ENCODE peak calls at places on chromosomes 16 and 17, in eight cellular contexts. One of them, this sample, is unnamed. For H3K4me1 and H3K27me3, the result is how much of the 10 kb centered on the place peaks cover.

GRCh38 chr16:2298621-2299020 is 30.7 kb upstream of the RNPS1 start:
- DNase-seq in endodermal cell: no peak
- DNase-seq in endothelial cell of umbilical vein: no peak
- DNase-seq in heart right ventricle: no peak
- DNase-seq in IMR-90: no peak
- DNase-seq in vagina: no peak
- DNase-seq in psoas muscle: no peak
- DNase-seq in adrenal gland: no peak
- DNase-seq in this sample: no peak

GRCh38 chr17:4623249-4623648 is 18.2 kb downstream of the ALOX15 start:
- DNase-seq in heart right ventricle: no peak
- DNase-seq in endothelial cell of umbilical vein: no peak
- DNase-seq in psoas muscle: no peak
- DNase-seq in endodermal cell: no peak
- DNase-seq in adrenal gland: peak
- DNase-seq in IMR-90: peak
- DNase-seq in vagina: no peak
- DNase-seq in this sample: peak

GRCh38 chr16:56615353-56615752 is 7.0 kb downstream of the MT2A start:
- DNase-seq in heart right ventricle: no peak
- DNase-seq in adrenal gland: no peak
- DNase-seq in IMR-90: peak
- DNase-seq in psoas muscle: no peak
- DNase-seq in endodermal cell: no peak
- DNase-seq in endothelial cell of umbilical vein: no peak
- DNase-seq in vagina: no peak
- DNase-seq in this sample: peak

GRCh38 chr16:53404959-53405358 is 29.3 kb upstream of the RBL2 start:
- DNase-seq in adrenal gland: no peak
- DNase-seq in psoas muscle: no peak
- DNase-seq in endodermal cell: no peak
- DNase-seq in vagina: no peak
- DNase-seq in heart right ventricle: no peak
- DNase-seq in endothelial cell of umbilical vein: no peak
- DNase-seq in IMR-90: no peak
- DNase-seq in this sample: no peak

GRCh38 chr17:61139219-61139618 is 260.4 kb upstream of the TBX2 start:
- DNase-seq in endothelial cell of umbilical vein: no peak
- DNase-seq in endodermal cell: no peak
- DNase-seq in psoas muscle: no peak
- DNase-seq in heart right ventricle: no peak
- DNase-seq in vagina: no peak
- DNase-seq in adrenal gland: no peak
- DNase-seq in IMR-90: peak
- DNase-seq in this sample: peak

GRCh38 chr17:40516581-40517285 is 15.3 kb upstream of the TNS4 start:
- DNase-seq in endothelial cell of umbilical vein: no peak
- DNase-seq in IMR-90: no peak
- DNase-seq in psoas muscle: no peak
- DNase-seq in heart right ventricle: no peak
- DNase-seq in endodermal cell: peak
- DNase-seq in vagina: no peak
- DNase-seq in adrenal gland: no peak
- DNase-seq in this sample: peak

GRCh38 chr17:76404976-76405563 is 20.7 kb downstream of the SPHK1 start:
- DNase-seq in adrenal gland: no peak
- DNase-seq in endothelial cell of umbilical vein: no peak
- DNase-seq in vagina: no peak
- DNase-seq in IMR-90: no peak
- DNase-seq in endodermal cell: no peak
- DNase-seq in heart right ventricle: no peak
- DNase-seq in psoas muscle: peak
- DNase-seq in this sample: no peak

GRCh38 chr17:72614476-72614870 is 478.0 kb downstream of the SLC39A11 start:
- DNase-seq in heart right ventricle: no peak
- DNase-seq in psoas muscle: no peak
- DNase-seq in adrenal gland: no peak
- DNase-seq in endothelial cell of umbilical vein: no peak
- DNase-seq in endodermal cell: no peak
- DNase-seq in vagina: no peak
- DNase-seq in IMR-90: no peak
- DNase-seq in this sample: no peak

GRCh38 chr16:57479422-57480126 is 6.7 kb downstream of the DOK4 start:
- DNase-seq in IMR-90: peak
- DNase-seq in psoas muscle: no peak
- DNase-seq in adrenal gland: peak
- DNase-seq in endothelial cell of umbilical vein: peak
- DNase-seq in heart right ventricle: peak
- DNase-seq in endodermal cell: peak
- DNase-seq in vagina: no peak
- DNase-seq in this sample: no peak

GRCh38 chr17:69717214-69717613 is 302.7 kb downstream of the MAP2K6 start:
- DNase-seq in vagina: no peak
- DNase-seq in adrenal gland: no peak
- DNase-seq in heart right ventricle: no peak
- DNase-seq in endothelial cell of umbilical vein: no peak
- DNase-seq in psoas muscle: no peak
- DNase-seq in IMR-90: no peak
- DNase-seq in endodermal cell: no peak
- DNase-seq in this sample: no peak

GRCh38 chr16:54651851-54652770 is 278.6 kb upstream of the IRX5 start:
- DNase-seq in psoas muscle: no peak
- DNase-seq in IMR-90: no peak
- DNase-seq in endodermal cell: no peak
- DNase-seq in heart right ventricle: no peak
- DNase-seq in adrenal gland: no peak
- DNase-seq in endothelial cell of umbilical vein: no peak
- DNase-seq in vagina: no peak
- DNase-seq in this sample: no peak

GRCh38 chr17:78862073-78863023 is 21.7 kb upstream of the USP36 start:
- DNase-seq in psoas muscle: peak
- DNase-seq in vagina: peak
- DNase-seq in endothelial cell of umbilical vein: peak
- DNase-seq in adrenal gland: peak
- DNase-seq in endodermal cell: peak
- DNase-seq in IMR-90: peak
- DNase-seq in heart right ventricle: peak
- DNase-seq in this sample: peak

GRCh38 chr17:4161179-4161559 is 18.2 kb downstream of the CYB5D2 start:
- DNase-seq in heart right ventricle: no peak
- DNase-seq in endodermal cell: peak
- DNase-seq in psoas muscle: peak
- DNase-seq in endothelial cell of umbilical vein: peak
- DNase-seq in IMR-90: peak
- DNase-seq in adrenal gland: peak
- DNase-seq in vagina: no peak
- DNase-seq in this sample: peak

GRCh38 chr17:64320613-64321553 is 57.8 kb upstream of the TEX2 start:
- DNase-seq in vagina: no peak
- DNase-seq in adrenal gland: peak
- DNase-seq in IMR-90: peak
- DNase-seq in endothelial cell of umbilical vein: peak
- DNase-seq in heart right ventricle: peak
- DNase-seq in endodermal cell: peak
- DNase-seq in psoas muscle: peak
- DNase-seq in this sample: peak

GRCh38 chr16:27583634-27584033 is 33.7 kb downstream of the KATNIP start:
- DNase-seq in endothelial cell of umbilical vein: no peak
- DNase-seq in adrenal gland: no peak
- DNase-seq in heart right ventricle: no peak
- DNase-seq in vagina: no peak
- DNase-seq in psoas muscle: no peak
- DNase-seq in endodermal cell: no peak
- DNase-seq in IMR-90: no peak
- DNase-seq in this sample: no peak

GRCh38 chr17:50608700-50609375 is 25.8 kb upstream of the ABCC3 start:
- DNase-seq in endodermal cell: no peak
- DNase-seq in endothelial cell of umbilical vein: no peak
- DNase-seq in IMR-90: no peak
- DNase-seq in heart right ventricle: no peak
- DNase-seq in vagina: no peak
- DNase-seq in adrenal gland: no peak
- DNase-seq in psoas muscle: no peak
- DNase-seq in this sample: no peak

GRCh38 chr16:88438084-88438870 is 14.8 kb upstream of the ZFPM1 start:
- DNase-seq in heart right ventricle: no peak
- DNase-seq in adrenal gland: no peak
- DNase-seq in endodermal cell: no peak
- DNase-seq in endothelial cell of umbilical vein: no peak
- DNase-seq in IMR-90: no peak
- DNase-seq in psoas muscle: no peak
- DNase-seq in vagina: no peak
- DNase-seq in this sample: no peak

GRCh38 chr16:50711862-50712567 is 18.6 kb downstream of the NOD2 start:
- DNase-seq in psoas muscle: peak
- DNase-seq in endothelial cell of umbilical vein: no peak
- DNase-seq in heart right ventricle: peak
- DNase-seq in endodermal cell: no peak
- DNase-seq in IMR-90: no peak
- DNase-seq in vagina: no peak
- DNase-seq in adrenal gland: peak
- DNase-seq in this sample: no peak

GRCh38 chr17:62648247-62648953 is 20.9 kb downstream of the MRC2 start:
- DNase-seq in vagina: peak
- DNase-seq in IMR-90: peak
- DNase-seq in endothelial cell of umbilical vein: no peak
- DNase-seq in heart right ventricle: no peak
- DNase-seq in adrenal gland: no peak
- DNase-seq in endodermal cell: peak
- DNase-seq in psoas muscle: no peak
- DNase-seq in this sample: no peak

GRCh38 chr16:30700491-30700890 is 1.5 kb downstream of the SRCAP start:
- DNase-seq in endodermal cell: no peak
- DNase-seq in endothelial cell of umbilical vein: no peak
- DNase-seq in vagina: no peak
- DNase-seq in adrenal gland: no peak
- DNase-seq in heart right ventricle: peak
- DNase-seq in psoas muscle: no peak
- DNase-seq in IMR-90: peak
- DNase-seq in this sample: no peak

GRCh38 chr16:30698139-30698815 is 694 bp upstream of the SRCAP start:
- DNase-seq in heart right ventricle: peak
- DNase-seq in endodermal cell: peak
- DNase-seq in vagina: peak
- DNase-seq in IMR-90: peak
- DNase-seq in endothelial cell of umbilical vein: peak
- DNase-seq in adrenal gland: peak
- DNase-seq in psoas muscle: peak
- DNase-seq in this sample: peak

GRCh38 chr16:30700971-30701370 is 2.0 kb downstream of the SRCAP start:
- DNase-seq in endothelial cell of umbilical vein: no peak
- DNase-seq in psoas muscle: no peak
- DNase-seq in endodermal cell: no peak
- DNase-seq in adrenal gland: no peak
- DNase-seq in heart right ventricle: no peak
- DNase-seq in vagina: no peak
- DNase-seq in IMR-90: no peak
- DNase-seq in this sample: no peak

GRCh38 chr16:30698816-30699614 is at the start of gene SRCAP:
- DNase-seq in psoas muscle: peak
- DNase-seq in vagina: peak
- DNase-seq in endodermal cell: peak
- DNase-seq in IMR-90: peak
- DNase-seq in heart right ventricle: peak
- DNase-seq in adrenal gland: peak
- DNase-seq in endothelial cell of umbilical vein: peak
- DNase-seq in this sample: peak

GRCh38 chr16:30699615-30700099 is 686 bp downstream of the SRCAP start:
- DNase-seq in vagina: no peak
- DNase-seq in IMR-90: no peak
- DNase-seq in heart right ventricle: no peak
- DNase-seq in endodermal cell: no peak
- DNase-seq in endothelial cell of umbilical vein: no peak
- DNase-seq in psoas muscle: no peak
- DNase-seq in adrenal gland: no peak
- DNase-seq in this sample: no peak
- H3K4me1 ChIP-seq in vagina: under half
- H3K4me1 ChIP-seq in IMR-90: under half
- H3K4me1 ChIP-seq in heart right ventricle: under half
- H3K4me1 ChIP-seq in endodermal cell: under half
- H3K4me1 ChIP-seq in endothelial cell of umbilical vein: under half
- H3K4me1 ChIP-seq in psoas muscle: under half
- H3K4me1 ChIP-seq in adrenal gland: under half
- H3K4me1 ChIP-seq in this sample: under half

GRCh38 chr16:397736-398332 is 835 bp downstream of the NME4 start:
- DNase-seq in endothelial cell of umbilical vein: peak
- DNase-seq in adrenal gland: peak
- DNase-seq in endodermal cell: peak
- DNase-seq in IMR-90: peak
- DNase-seq in heart right ventricle: peak
- DNase-seq in vagina: no peak
- DNase-seq in psoas muscle: peak
- DNase-seq in this sample: no peak
- TF ChIP-seq CTCF in endothelial cell of umbilical vein: peak
- TF ChIP-seq CTCF in adrenal gland: peak
- TF ChIP-seq CTCF in endodermal cell: peak
- TF ChIP-seq CTCF in IMR-90: peak
- TF ChIP-seq CTCF in heart right ventricle: no peak
- TF ChIP-seq CTCF in vagina: peak
- TF ChIP-seq CTCF in psoas muscle: peak
- TF ChIP-seq CTCF in this sample: peak

DNA sequence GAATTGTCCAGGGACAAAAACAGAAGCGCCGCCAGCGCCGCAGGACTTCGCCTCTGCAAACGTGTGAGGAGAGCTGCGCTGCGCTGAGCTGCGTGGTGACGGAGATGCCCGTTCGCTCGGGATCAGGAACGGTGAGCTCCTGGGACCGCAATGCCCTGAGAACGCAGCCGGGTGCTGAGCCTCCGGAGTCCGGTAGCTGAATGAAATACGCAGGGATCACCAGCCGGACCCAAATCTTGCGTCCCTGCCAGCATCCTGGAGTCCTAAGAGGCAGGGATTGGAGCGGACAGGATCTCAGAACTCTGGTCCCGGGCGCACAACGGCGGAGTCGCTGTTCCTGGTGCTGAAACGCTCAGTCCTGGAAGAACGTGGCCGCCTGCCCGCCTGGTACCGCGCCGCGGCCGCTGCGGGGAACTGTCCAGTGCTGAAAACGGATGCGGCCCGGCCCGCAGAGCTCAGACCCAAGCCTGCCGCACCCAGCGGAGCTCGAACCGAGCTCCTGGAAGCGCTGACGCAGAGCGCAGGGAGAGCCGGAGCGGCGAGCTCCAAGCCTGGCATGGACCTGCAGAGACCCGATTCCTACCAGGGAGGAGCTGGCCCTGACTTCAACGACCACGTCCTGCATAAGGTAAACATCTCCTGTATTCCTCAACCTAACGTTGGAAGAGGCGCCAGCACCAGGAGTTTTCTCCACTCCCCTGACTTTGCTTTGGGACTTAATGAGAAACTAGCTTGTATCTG is 41.5 kb downstream of the CD300LF start:
- DNase-seq in IMR-90: peak
- DNase-seq in adrenal gland: peak
- DNase-seq in vagina: no peak
- DNase-seq in endodermal cell: peak
- DNase-seq in endothelial cell of umbilical vein: peak
- DNase-seq in psoas muscle: peak
- DNase-seq in heart right ventricle: peak
- DNase-seq in this sample: peak
- H3K27me3 ChIP-seq in IMR-90: under half
- H3K27me3 ChIP-seq in adrenal gland: under half
- H3K27me3 ChIP-seq in vagina: under half
- H3K27me3 ChIP-seq in endodermal cell: half or more
- H3K27me3 ChIP-seq in endothelial cell of umbilical vein: under half
- H3K27me3 ChIP-seq in psoas muscle: under half
- H3K27me3 ChIP-seq in heart right ventricle: half or more
- H3K27me3 ChIP-seq in this sample: under half

GRCh38 chr17:56785997-56786680 is 47.6 kb downstream of the C17orf67 start:
- DNase-seq in endodermal cell: peak
- DNase-seq in IMR-90: no peak
- DNase-seq in endothelial cell of umbilical vein: no peak
- DNase-seq in heart right ventricle: no peak
- DNase-seq in adrenal gland: no peak
- DNase-seq in vagina: no peak
- DNase-seq in psoas muscle: no peak
- DNase-seq in this sample: peak
- H3K4me1 ChIP-seq in endodermal cell: under half
- H3K4me1 ChIP-seq in IMR-90: under half
- H3K4me1 ChIP-seq in endothelial cell of umbilical vein: under half
- H3K4me1 ChIP-seq in heart right ventricle: under half
- H3K4me1 ChIP-seq in adrenal gland: under half
- H3K4me1 ChIP-seq in vagina: under half
- H3K4me1 ChIP-seq in psoas muscle: under half
- H3K4me1 ChIP-seq in this sample: under half

This sample was measured in foreskin keratinocyte.